ENCODE peak calls at places on chromosomes 6 and 20, in seven cellular contexts. C is heart left ventricle, Q is right lobe of liver, Z is stomach, P is Peyer's patch, X is HepG2, U is uterus. S is an unnamed sample.

GRCh38 chr20:44723391-44723790 is 8.2 kb downstream of the CCN5 start:
- DNase-seq in Q (no peak), U (no peak), X (no peak), P (no peak), C (no peak), Z (no peak), S (no peak)

GRCh38 chr6:116763048-116763447 is 2.5 kb downstream of the FAM162B start:
- DNase-seq in X (no peak), P (no peak), Q (no peak), U (no peak), Z (no peak), C (no peak), S (no peak)

GRCh38 chr6:87789198-87789899 is 87.3 kb upstream of the AKIRIN2 start:
- DNase-seq in Q (no peak), P (no peak), X (peak; percentile 93), Z (no peak), C (no peak), U (no peak), S (no peak)

GRCh38 chr6:89610149-89610642 is 28.4 kb downstream of the LYRM2 start:
- DNase-seq in U (peak; percentile 53), C (peak; percentile 54), Z (peak; percentile 80), P (peak; percentile 80), X (peak; percentile 40), Q (peak; percentile 79), S (peak; percentile 24)

GRCh38 chr20:51489611-51490010 is 52.9 kb downstream of the NFATC2 start:
- DNase-seq in X (no peak), Q (no peak), P (no peak), Z (no peak), C (no peak), U (no peak), S (no peak)

GRCh38 chr6:14641401-14641800 is 523.8 kb downstream of the CD83 start:
- DNase-seq in C (no peak), U (no peak), Z (no peak), X (no peak), Q (no peak), P (no peak), S (no peak)

GRCh38 chr20:17610566-17611289 is 40.9 kb downstream of the DSTN start:
- DNase-seq in U (no peak), Q (peak; percentile 28), Z (peak; percentile 66), P (peak; percentile 57), X (no peak), C (no peak), S (peak; percentile 68)

GRCh38 chr6:26420607-26421235 is 18.6 kb downstream of the BTN3A1 start:
- DNase-seq in Q (no peak), P (no peak), C (peak; percentile 18), X (peak; percentile 61), Z (no peak), U (peak; percentile 23), S (peak; percentile 20)

GRCh38 chr20:19903168-19903676 is 113.9 kb upstream of the NAA20 start:
- DNase-seq in P (peak; percentile 49), X (peak; percentile 86), Z (peak; percentile 44), C (peak; percentile 43), U (no peak), Q (peak; percentile 27), S (peak; percentile 58)

GRCh38 chr6:71473908-71474307 is 185.3 kb downstream of the OGFRL1 start:
- DNase-seq in P (no peak), X (no peak), Z (no peak), Q (no peak), C (peak; percentile 20), U (peak; percentile 50), S (no peak)

GRCh38 chr20:25290646-25291431 is 43.0 kb downstream of the PYGB start:
- DNase-seq in Q (no peak), X (no peak), C (no peak), U (no peak), Z (no peak), P (no peak), S (no peak)

GRCh38 chr6:119349041-119349340 is 570 bp downstream of the MAN1A1 start:
- DNase-seq in C (no peak), U (no peak), X (no peak), Z (peak; percentile 26), Q (no peak), P (no peak), S (no peak)

GRCh38 chr20:19628570-19629134 is 129.4 kb upstream of the RIN2 start:
- DNase-seq in Q (peak; percentile 20), P (peak; percentile 49), C (peak; percentile 43), U (peak; percentile 27), Z (peak; percentile 65), X (peak; percentile 84), S (peak; percentile 35)

GRCh38 chr6:87336367-87336766 is 7.3 kb upstream of the GJB7 start:
- DNase-seq in Z (no peak), Q (no peak), X (no peak), C (no peak), P (no peak), U (no peak), S (no peak)

GRCh38 chr6:168130168-168130651 is 51.2 kb upstream of the FRMD1 start:
- DNase-seq in Z (peak; percentile 49), Q (no peak), P (no peak), C (no peak), U (peak; percentile 9), X (no peak), S (peak; percentile 8)

GRCh38 chr6:69105288-69105687 is 470.2 kb downstream of the ADGRB3 start:
- DNase-seq in Z (no peak), U (no peak), C (no peak), Q (no peak), P (no peak), X (no peak), S (no peak)
- TF ChIP-seq CTCF in Z (no peak), U (no peak), C (no peak), Q (no peak), P (no peak), X (no peak), S (no peak)

DNA sequence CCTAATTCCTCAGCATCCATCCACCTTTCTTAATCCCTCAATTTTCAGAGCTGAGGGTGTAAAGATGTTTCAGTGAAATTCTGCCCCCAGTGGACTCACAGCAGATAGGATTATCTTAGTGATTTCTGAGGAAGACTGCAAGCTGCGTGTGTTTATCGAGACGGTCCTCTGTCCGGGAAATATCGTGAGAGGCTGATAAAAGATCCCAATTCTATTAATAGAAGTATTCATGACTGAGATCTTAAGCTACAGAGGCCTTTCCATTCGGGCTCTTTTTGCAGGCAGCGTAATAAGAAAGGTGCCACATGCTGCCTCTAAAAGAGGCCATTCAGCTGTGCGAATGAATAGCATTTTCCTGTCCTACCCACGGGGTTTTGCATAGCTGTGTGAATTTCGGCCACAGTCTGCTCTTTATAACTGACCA is 209.0 kb downstream of the ARHGAP18 start:
- DNase-seq in X (peak; percentile 44), Q (no peak), P (no peak), Z (no peak), C (no peak), U (no peak), S (no peak)
- H3K27ac ChIP-seq in X (no peak overlapping the region), Q (no peak overlapping the region), P (no peak overlapping the region), Z (peak overlapping the region; percentile 46), C (peak overlapping the region; percentile 56), U (peak overlapping the region; percentile 51), S (peak overlapping the region; percentile 82)

GRCh38 chr20:3407426-3408250 is at the start of gene DNAAF9:
- DNase-seq in U (peak; percentile 72), Z (peak; percentile 81), Q (peak; percentile 86), C (peak; percentile 83), X (peak; percentile 81), P (peak; percentile 75), S (peak; percentile 70)
- TF ChIP-seq POLR2A in U (no peak), Z (no peak), Q (peak; percentile 65), C (no peak), X (peak; percentile 81), P (peak; percentile 56), S (no peak)

GRCh38 chr20:31722388-31723281 is at the start of gene BCL2L1:
- DNase-seq in C (peak; percentile 91), Q (peak; percentile 90), U (peak; percentile 80), Z (peak; percentile 91), X (peak; percentile 88), P (peak; percentile 66), S (peak; percentile 89)

GRCh38 chr20:31718952-31719643 is 3.6 kb downstream of the BCL2L1 start:
- DNase-seq in Z (peak; percentile 43), U (no peak), X (no peak), P (no peak), Q (no peak), C (no peak), S (peak; percentile 91)

GRCh38 chr20:31719644-31720485 is 2.8 kb downstream of the BCL2L1 start:
- DNase-seq in X (peak; percentile 99), U (no peak), Q (no peak), C (no peak), P (no peak), Z (peak; percentile 53), S (no peak)

GRCh38 chr20:31721408-31722332 is 998 bp downstream of the BCL2L1 start:
- DNase-seq in Q (no peak), P (no peak), C (peak; percentile 33), X (no peak), Z (peak; percentile 43), U (no peak), S (no peak)

DNA sequence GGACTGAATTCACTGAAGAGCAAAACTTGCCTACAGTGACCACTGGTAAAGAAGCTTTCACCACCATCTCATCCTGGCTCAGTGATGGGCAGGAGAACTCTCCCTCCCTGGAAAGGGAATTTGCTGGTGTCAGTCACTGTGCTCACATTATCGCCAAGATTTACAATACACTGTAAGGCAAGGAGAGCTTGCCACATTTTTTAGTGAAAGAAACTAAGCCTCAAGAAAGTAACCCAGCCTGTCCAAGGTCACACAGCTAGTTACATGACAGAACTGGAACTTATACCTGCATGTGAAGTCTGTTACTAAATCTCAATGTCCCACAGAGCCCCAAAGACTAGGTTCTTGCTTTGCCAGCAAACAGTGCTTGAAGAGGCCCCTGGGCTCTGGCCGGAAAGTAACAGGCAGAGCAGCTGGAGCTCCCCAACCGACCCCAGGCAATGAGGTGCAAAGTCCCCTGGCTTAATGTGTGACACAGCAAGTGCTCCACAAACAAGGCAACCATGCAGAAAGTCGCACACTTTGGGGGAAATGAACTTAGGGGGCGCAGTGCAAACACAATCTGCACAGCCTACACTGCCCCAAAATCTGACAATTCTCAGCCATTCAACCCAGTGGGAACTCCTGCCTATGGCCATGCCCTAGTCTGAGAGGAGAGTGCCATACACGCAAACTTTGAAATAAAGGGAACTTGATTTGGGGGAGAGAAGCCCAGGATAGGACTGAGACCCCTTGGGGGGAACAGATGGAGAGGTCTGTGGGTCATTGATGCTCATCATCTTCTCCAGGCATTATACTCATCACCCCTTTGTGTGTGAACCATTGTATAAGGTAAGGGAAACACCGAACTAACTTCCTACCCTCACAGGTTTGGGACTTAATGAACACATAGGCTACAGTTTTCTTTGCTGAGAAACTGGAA is 1.9 kb downstream of the BCL2L1 start:
- DNase-seq in Q (no peak), C (no peak), P (peak; percentile 22), U (no peak), X (peak; percentile 94), Z (peak; percentile 36), S (no peak)
- TF ChIP-seq CTCF in Q (no peak), C (no peak), P (no peak), U (no peak), X (peak; percentile 86), Z (no peak), S (no peak)